ENCODE peak calls at places on chromosomes 11 and 22, in ten cellular contexts. W, K, D, M, N, A, B, E, L and C are unnamed samples.

GRCh38 chr11:69215216-69215615 is 59.5 kb downstream of the SMIM38 start:
- DNase-seq in W (no peak), K (no peak), D (no peak), M (no peak), N (no peak), A (no peak), B (no peak), E (no peak), L (no peak), C (peak; percentile 25)

GRCh38 chr11:64842851-64843841 is 1.3 kb downstream of the CDC42BPG start:
- DNase-seq in W (no peak), K (no peak), D (no peak), M (no peak), N (no peak), A (no peak), B (peak; percentile 63), E (no peak), L (no peak), C (no peak)

GRCh38 chr11:27528711-27529110 is 22.1 kb upstream of the LIN7C start:
- DNase-seq in W (no peak), K (no peak), D (no peak), M (no peak), N (no peak), A (no peak), B (no peak), E (no peak), L (no peak), C (no peak)

GRCh38 chr22:31019276-31019930 is 50.3 kb downstream of the TUG1 start:
- DNase-seq in W (no peak), K (no peak), D (no peak), M (no peak), N (no peak), A (no peak), B (no peak), E (no peak), L (no peak), C (no peak)

GRCh38 chr11:67053896-67054850 is 2.5 kb upstream of the RHOD start:
- DNase-seq in W (peak; percentile 43), K (peak; percentile 42), D (peak; percentile 24), M (peak; percentile 47), N (no peak), A (peak; percentile 94), B (no peak), E (no peak), L (no peak), C (no peak)

GRCh38 chr22:50545522-50546325 is at the start of gene KLHDC7B:
- DNase-seq in W (no peak), K (no peak), D (no peak), M (no peak), N (no peak), A (peak; percentile 35), B (no peak), E (no peak), L (no peak), C (no peak)

GRCh38 chr22:21042978-21043855 is 2.5 kb upstream of the LRRC74B start:
- DNase-seq in W (no peak), K (no peak), D (no peak), M (no peak), N (no peak), A (peak; percentile 46), B (no peak), E (no peak), L (no peak), C (no peak)

GRCh38 chr11:85857098-85857497 is 1.9 kb downstream of the CCDC83 start:
- DNase-seq in W (no peak), K (no peak), D (no peak), M (no peak), N (no peak), A (peak; percentile 59), B (no peak), E (no peak), L (no peak), C (no peak)